ENCODE peak calls at places on chromosomes 2 and 18, in nine cellular contexts. P is heart right ventricle; U is GM13977; H is tibial artery; Y is PC-3; N is nephron progenitor cell; I is AG10803; W is CD4-positive, alpha-beta T cell; C is upper lobe of right lung. G is an unnamed sample.

GRCh38 chr2:86788172-86788571 is 2.5 kb downstream of the CD8A start:
- DNase-seq in P (peak; percentile 56), U (no peak), H (no peak), Y (no peak), N (no peak), I (no peak), W (no peak), C (no peak), G (no peak)

GRCh38 chr2:17959833-17960232 is 81.4 kb downstream of the KCNS3 start:
- DNase-seq in P (no peak), U (no peak), H (no peak), Y (no peak), N (no peak), I (no peak), W (no peak), C (no peak), G (no peak)

GRCh38 chr2:10305254-10305635 is 2.5 kb downstream of the HPCAL1 start:
- DNase-seq in P (no peak), U (no peak), H (no peak), Y (no peak), N (no peak), I (peak; percentile 56), W (no peak), C (no peak), G (no peak)

GRCh38 chr18:76528477-76529432 is 33.7 kb upstream of the ZNF516 start:
- DNase-seq in P (no peak), U (no peak), H (peak; percentile 51), Y (no peak), N (peak; percentile 52), I (peak; percentile 67), W (no peak), C (no peak), G (peak; percentile 39)

GRCh38 chr18:21359746-21360145 is 117.7 kb downstream of the GREB1L start:
- DNase-seq in P (no peak), U (no peak), H (no peak), Y (peak; percentile 18), N (no peak), I (peak; percentile 74), W (no peak), C (no peak), G (no peak)

GRCh38 chr2:215870986-215871385 is 142.4 kb downstream of the MREG start:
- DNase-seq in P (no peak), U (no peak), H (no peak), Y (peak; percentile 32), N (peak; percentile 12), I (no peak), W (no peak), C (no peak), G (no peak)

GRCh38 chr2:177129610-177130009 is 83.0 kb upstream of the HNRNPA3 start:
- DNase-seq in P (no peak), U (no peak), H (no peak), Y (no peak), N (no peak), I (no peak), W (no peak), C (no peak), G (no peak)

GRCh38 chr18:63249781-63250180 is 69.8 kb downstream of the BCL2 start:
- DNase-seq in P (no peak), U (no peak), H (no peak), Y (no peak), N (no peak), I (no peak), W (no peak), C (no peak), G (no peak)

GRCh38 chr18:62485684-62486083 is 37.1 kb upstream of the ZCCHC2 start:
- DNase-seq in P (no peak), U (no peak), H (no peak), Y (peak; percentile 94), N (no peak), I (peak; percentile 62), W (no peak), C (no peak), G (no peak)

GRCh38 chr18:69941183-69941582 is 6.5 kb downstream of the CD226 start:
- DNase-seq in P (no peak), U (no peak), H (no peak), Y (no peak), N (no peak), I (no peak), W (no peak), C (no peak), G (no peak)

GRCh38 chr18:69946608-69947155 is 991 bp downstream of the CD226 start:
- DNase-seq in P (no peak), U (no peak), H (no peak), Y (no peak), N (no peak), I (no peak), W (no peak), C (no peak), G (no peak)

GRCh38 chr18:69944434-69944833 is 3.2 kb downstream of the CD226 start:
- DNase-seq in P (no peak), U (no peak), H (no peak), Y (no peak), N (no peak), I (no peak), W (no peak), C (no peak), G (no peak)

GRCh38 chr18:69945220-69946114 is 2.2 kb downstream of the CD226 start:
- DNase-seq in P (no peak), U (no peak), H (no peak), Y (no peak), N (no peak), I (no peak), W (no peak), C (no peak), G (no peak)

DNA sequence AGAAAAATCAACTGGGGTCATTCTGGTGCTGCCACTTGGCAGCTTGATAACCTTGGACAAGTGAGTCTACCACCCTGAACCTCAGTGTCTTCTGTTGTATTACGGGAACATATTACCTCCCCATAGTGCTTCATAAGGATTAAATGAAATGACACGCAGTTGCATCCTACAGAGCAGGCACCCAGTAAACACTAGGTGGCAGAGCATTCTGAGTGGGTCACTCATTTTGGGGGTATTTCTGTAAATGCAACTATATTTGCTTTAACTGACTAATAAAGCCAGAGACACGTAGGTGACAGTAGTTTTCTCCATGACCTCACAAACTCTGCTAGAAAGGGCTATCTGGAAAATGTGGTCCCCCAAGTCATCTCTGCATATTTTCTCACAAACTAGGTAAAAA is 4.7 kb downstream of the CD226 start:
- DNase-seq in P (no peak), U (no peak), H (no peak), Y (peak; percentile 12), N (no peak), I (no peak), W (no peak), C (no peak), G (no peak)
- TF ChIP-seq CTCF in P (no peak), U (peak; percentile 60), H (no peak), Y (peak; percentile 49), N (no peak), I (peak; percentile 14), W (no peak), C (no peak), G (peak; percentile 18)

DNA sequence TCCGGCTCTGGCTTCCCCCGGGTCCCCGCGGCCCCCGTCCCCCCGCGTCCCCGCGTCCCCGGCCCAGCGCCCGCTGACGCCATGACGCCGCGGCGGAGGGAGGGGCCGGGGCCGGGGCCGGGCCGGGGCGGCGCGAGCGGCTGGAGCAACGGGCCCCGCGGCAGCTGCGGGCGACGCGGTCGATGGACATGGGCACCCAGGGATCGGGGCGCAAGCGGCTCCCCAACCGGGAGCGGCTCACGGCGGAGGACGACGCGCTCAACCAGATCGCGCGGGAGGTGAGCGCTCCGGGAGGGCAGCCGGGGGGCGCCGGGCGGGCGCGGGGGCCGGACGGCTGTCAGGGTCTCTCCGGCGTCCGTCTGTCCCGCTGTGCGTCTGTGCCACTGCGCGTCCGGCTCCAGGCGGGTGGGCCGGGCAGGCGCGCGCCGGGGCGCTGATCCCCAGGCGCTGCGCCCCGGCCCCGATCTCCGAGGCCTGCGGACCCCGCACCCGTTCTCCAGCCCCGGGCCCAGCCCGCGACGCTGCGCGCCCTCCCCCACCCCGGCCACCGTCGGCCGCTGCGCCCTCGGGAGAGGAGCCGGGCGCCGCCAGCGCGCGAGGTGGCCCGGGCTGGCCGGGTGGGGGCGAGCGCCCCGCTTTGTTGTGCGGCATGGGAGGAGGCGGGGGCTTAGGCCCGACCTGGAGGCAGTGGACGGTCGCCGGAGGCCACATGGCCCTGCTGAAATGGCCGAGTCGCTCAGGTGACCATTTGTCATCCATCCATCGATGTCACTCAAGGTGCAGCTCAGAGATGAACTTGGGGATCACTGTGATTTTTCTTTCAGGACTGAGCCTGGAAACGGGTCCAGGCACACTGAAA is at the start of gene LRRFIP1:
- DNase-seq in P (peak; percentile 59), U (peak; percentile 58), H (no peak), Y (peak; percentile 31), N (peak; percentile 69), I (no peak), W (no peak), C (peak; percentile 80), G (no peak)
- TF ChIP-seq CTCF in P (no peak), U (peak; percentile 14), H (no peak), Y (no peak), N (no peak), I (no peak), W (no peak), C (no peak), G (peak; percentile 55)

GRCh38 chr2:27973592-27973991 is 83.1 kb downstream of the BABAM2 start:
- DNase-seq in P (no peak), U (no peak), H (no peak), Y (peak; percentile 32), N (no peak), I (no peak), W (no peak), C (no peak), G (no peak)
- TF ChIP-seq CTCF in P (no peak), U (no peak), H (no peak), Y (peak; percentile 40), N (no peak), I (peak; percentile 40), W (no peak), C (no peak), G (peak; percentile 56)

GRCh38 chr2:45012733-45013132 is 3.5 kb upstream of the SIX2 start:
- DNase-seq in P (no peak), U (peak; percentile 40), H (no peak), Y (no peak), N (no peak), I (no peak), W (no peak), C (no peak), G (no peak)

GRCh38 chr2:45011621-45012602 is 2.7 kb upstream of the SIX2 start:
- DNase-seq in P (no peak), U (peak; percentile 33), H (no peak), Y (no peak), N (no peak), I (no peak), W (no peak), C (no peak), G (no peak)

GRCh38 chr2:45009928-45010705 is 865 bp upstream of the SIX2 start:
- DNase-seq in P (peak; percentile 80), U (peak; percentile 48), H (peak; percentile 77), Y (peak; percentile 75), N (peak; percentile 72), I (peak; percentile 30), W (no peak), C (peak; percentile 80), G (peak; percentile 97)

GRCh38 chr2:45009303-45009927 is at the start of gene SIX2:
- DNase-seq in P (peak; percentile 90), U (peak; percentile 77), H (peak; percentile 95), Y (peak; percentile 99), N (peak; percentile 93), I (peak; percentile 87), W (no peak), C (peak; percentile 94), G (peak; percentile 99)

DNA sequence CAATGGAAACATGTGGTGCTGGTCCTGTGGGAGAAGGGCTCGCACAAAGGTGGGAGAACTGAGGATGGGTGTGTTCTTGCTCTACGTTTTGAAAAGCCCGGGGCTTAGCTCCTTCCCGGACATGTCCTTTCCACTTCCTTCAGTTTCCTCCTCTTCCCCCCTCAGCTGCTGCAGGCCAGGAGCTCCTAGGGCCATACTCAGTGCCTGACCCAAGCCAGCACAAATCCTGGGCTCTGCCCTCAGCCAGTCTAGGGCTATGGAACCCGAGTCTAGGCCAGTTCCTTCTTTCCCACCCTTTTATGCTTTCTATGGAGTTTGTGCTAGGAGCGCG is 1.4 kb upstream of the SIX2 start:
- DNase-seq in P (no peak), U (peak; percentile 29), H (no peak), Y (no peak), N (no peak), I (no peak), W (no peak), C (no peak), G (no peak)
- TF ChIP-seq CTCF in P (no peak), U (no peak), H (no peak), Y (no peak), N (no peak), I (no peak), W (no peak), C (no peak), G (no peak)

G was measured in chondrocyte.